ENCODE peak calls at places on chromosomes 11 and 22, in ten cellular contexts. X is endothelial cell, J is cardiac fibroblast, D is breast epithelium, E is choroid plexus epithelial cell, O is adrenal gland, B is GM06990, I is AG10803, Y is Peyer's patch, P is heart left ventricle. L is an unnamed sample.

GRCh38 chr11:17603056-17603825 is 56.2 kb downstream of the OTOG start:
- DNase-seq in X (no peak), J (no peak), D (no peak), E (no peak), O (no peak), B (no peak), I (no peak), Y (no peak), P (no peak), L (peak)

GRCh38 chr22:48980918-48981317 is 846.8 kb downstream of the BRD1 start:
- DNase-seq in X (no peak), J (no peak), D (no peak), E (no peak), O (no peak), B (no peak), I (no peak), Y (no peak), P (no peak), L (no peak)

GRCh38 chr11:120306519-120307242 is 18.4 kb upstream of the TLCD5 start:
- DNase-seq in X (no peak), J (peak), D (no peak), E (peak), O (peak), B (no peak), I (peak), Y (peak), P (no peak), L (no peak)

GRCh38 chr11:87315229-87315628 is 277.5 kb downstream of the TMEM135 start:
- DNase-seq in X (no peak), J (no peak), D (no peak), E (no peak), O (no peak), B (no peak), I (no peak), Y (no peak), P (no peak), L (no peak)

GRCh38 chr11:47887910-47888569 is 39.9 kb upstream of the NUP160 start:
- DNase-seq in X (no peak), J (no peak), D (no peak), E (no peak), O (no peak), B (no peak), I (no peak), Y (no peak), P (no peak), L (no peak)

GRCh38 chr11:88231894-88232482 is 56.7 kb upstream of the RAB38 start:
- DNase-seq in X (peak), J (peak), D (no peak), E (peak), O (peak), B (no peak), I (peak), Y (no peak), P (no peak), L (no peak)

GRCh38 chr11:9462806-9463537 is 2.2 kb downstream of the ZNF143 start:
- DNase-seq in X (no peak), J (no peak), D (no peak), E (peak), O (no peak), B (peak), I (no peak), Y (no peak), P (no peak), L (no peak)

GRCh38 chr11:121479355-121479754 is 26.6 kb upstream of the SORL1-AS1 start:
- DNase-seq in X (peak), J (no peak), D (no peak), E (peak), O (no peak), B (no peak), I (no peak), Y (no peak), P (no peak), L (no peak)

GRCh38 chr11:11895672-11896071 is 53.9 kb downstream of the USP47 start:
- DNase-seq in X (no peak), J (peak), D (no peak), E (peak), O (no peak), B (no peak), I (peak), Y (no peak), P (no peak), L (no peak)

GRCh38 chr11:121603316-121603715 is 150.5 kb upstream of the SORL1-AS1 start:
- DNase-seq in X (no peak), J (no peak), D (no peak), E (no peak), O (no peak), B (no peak), I (no peak), Y (no peak), P (no peak), L (no peak)

GRCh38 chr11:128283445-128283844 is 303.9 kb downstream of the ETS1 start:
- DNase-seq in X (no peak), J (peak), D (no peak), E (no peak), O (no peak), B (no peak), I (peak), Y (no peak), P (no peak), L (no peak)

GRCh38 chr11:20131744-20132666 is 28.3 kb downstream of the DBX1 start:
- DNase-seq in X (peak), J (peak), D (peak), E (peak), O (peak), B (no peak), I (peak), Y (peak), P (peak), L (no peak)

GRCh38 chr11:44525473-44526252 is 39.8 kb upstream of the CD82 start:
- DNase-seq in X (no peak), J (no peak), D (no peak), E (peak), O (no peak), B (no peak), I (no peak), Y (no peak), P (peak), L (no peak)

GRCh38 chr11:102157219-102157618 is 47.0 kb downstream of the YAP1 start:
- DNase-seq in X (no peak), J (peak), D (no peak), E (peak), O (peak), B (no peak), I (peak), Y (peak), P (peak), L (no peak)

GRCh38 chr11:119726150-119726553 is 2.8 kb downstream of the NECTIN1 start:
- DNase-seq in X (no peak), J (no peak), D (no peak), E (no peak), O (no peak), B (no peak), I (no peak), Y (no peak), P (no peak), L (no peak)

GRCh38 chr11:128294685-128295079 is 292.7 kb downstream of the ETS1 start:
- DNase-seq in X (no peak), J (no peak), D (no peak), E (peak), O (no peak), B (no peak), I (peak), Y (no peak), P (no peak), L (no peak)

GRCh38 chr11:74522776-74523175 is 29.3 kb upstream of the LIPT2 start:
- DNase-seq in X (no peak), J (no peak), D (no peak), E (no peak), O (no peak), B (no peak), I (no peak), Y (no peak), P (no peak), L (no peak)

DNA sequence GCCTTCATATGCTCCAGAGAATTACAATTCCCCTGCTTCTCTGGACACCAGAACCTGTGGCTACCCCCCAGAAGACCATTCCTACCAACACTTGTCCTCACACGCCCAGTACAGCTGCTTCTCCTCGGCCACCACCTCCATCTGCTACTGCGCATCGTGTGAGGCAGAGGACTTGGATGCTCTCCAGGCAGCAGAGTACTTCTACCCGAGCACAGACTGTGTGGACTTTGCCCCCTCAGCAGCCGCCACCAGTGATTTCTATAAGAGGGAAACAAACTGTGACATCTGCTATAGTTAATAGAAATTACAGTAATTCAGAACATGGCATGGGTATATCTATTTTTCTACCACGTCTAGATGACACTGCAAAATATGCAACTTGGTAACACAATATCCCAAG is 9.8 kb downstream of the POU2AF3 start:
- DNase-seq in X (no peak), J (peak), D (no peak), E (no peak), O (no peak), B (no peak), I (no peak), Y (peak), P (no peak), L (no peak)
- TF ChIP-seq CTCF in X (no peak), J (no peak), D (no peak), E (no peak), O (no peak), B (no peak), I (no peak), Y (no peak), P (no peak), L (no peak)

DNA sequence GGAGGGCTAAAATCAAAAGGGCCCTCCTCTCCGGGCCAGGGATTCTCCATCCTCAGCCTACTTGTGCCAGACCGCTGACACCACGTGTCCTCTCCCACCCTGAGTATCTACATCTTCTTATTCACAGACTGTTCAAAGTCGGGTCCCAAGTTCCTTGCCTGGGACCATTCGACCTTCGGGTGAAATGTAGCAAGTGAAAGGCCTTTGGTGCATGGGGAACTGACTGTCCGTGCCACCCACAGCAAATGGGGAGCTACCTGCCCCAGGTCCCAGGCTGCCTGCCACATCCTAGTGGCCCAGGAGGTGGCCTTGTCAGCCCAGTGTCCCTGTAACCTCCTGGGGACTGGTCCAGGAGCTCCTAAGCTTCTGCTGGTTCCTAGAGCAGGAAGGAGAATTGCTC is 67.3 kb downstream of the RTL6 start:
- DNase-seq in X (no peak), J (no peak), D (no peak), E (no peak), O (no peak), B (no peak), I (no peak), Y (no peak), P (no peak), L (no peak)
- TF ChIP-seq CTCF in X (no peak), J (no peak), D (no peak), E (no peak), O (no peak), B (no peak), I (no peak), Y (no peak), P (no peak), L (no peak)

DNA sequence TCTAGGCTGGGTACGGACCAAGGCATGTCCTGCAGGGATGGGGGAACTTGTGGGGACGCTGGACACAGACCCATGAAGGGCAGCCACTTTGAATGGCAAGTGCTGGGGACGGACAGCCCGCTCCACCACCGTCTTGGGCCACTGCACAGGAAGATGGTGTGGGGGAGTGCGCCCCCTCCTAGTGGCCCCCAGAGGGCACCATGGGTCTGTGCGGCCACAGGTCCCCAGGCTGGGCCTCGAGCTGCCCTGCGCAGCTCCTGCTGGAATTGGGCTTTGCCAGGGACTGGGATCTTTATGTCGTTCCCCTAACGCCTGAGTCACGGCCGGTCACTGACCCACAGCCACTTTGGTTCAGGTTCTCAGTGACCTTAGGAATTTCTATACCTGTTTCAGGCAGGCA is 44.4 kb downstream of the NAT10 start:
- DNase-seq in X (peak), J (peak), D (no peak), E (peak), O (no peak), B (no peak), I (peak), Y (no peak), P (no peak), L (no peak)
- TF ChIP-seq CTCF in X (no peak), J (peak), D (peak), E (peak), O (peak), B (peak), I (peak), Y (peak), P (peak), L (no peak)

GRCh38 chr11:35009941-35010337 is 93.5 kb downstream of the PDHX start:
- DNase-seq in X (no peak), J (no peak), D (no peak), E (no peak), O (no peak), B (no peak), I (no peak), Y (no peak), P (no peak), L (no peak)

GRCh38 chr11:35010656-35011055 is 94.2 kb downstream of the PDHX start:
- DNase-seq in X (no peak), J (no peak), D (no peak), E (no peak), O (no peak), B (no peak), I (no peak), Y (no peak), P (no peak), L (no peak)

GRCh38 chr11:35007277-35007676 is 90.9 kb downstream of the PDHX start:
- DNase-seq in X (no peak), J (no peak), D (no peak), E (no peak), O (no peak), B (peak), I (no peak), Y (no peak), P (no peak), L (no peak)

GRCh38 chr11:35011389-35011788 is 95.0 kb downstream of the PDHX start:
- DNase-seq in X (no peak), J (peak), D (no peak), E (no peak), O (no peak), B (no peak), I (peak), Y (no peak), P (no peak), L (no peak)

GRCh38 chr11:35009191-35009940 is 92.9 kb downstream of the PDHX start:
- DNase-seq in X (no peak), J (peak), D (no peak), E (peak), O (no peak), B (no peak), I (peak), Y (no peak), P (no peak), L (no peak)
- TF ChIP-seq CTCF in X (no peak), J (no peak), D (no peak), E (peak), O (no peak), B (no peak), I (no peak), Y (no peak), P (no peak), L (no peak)

DNA sequence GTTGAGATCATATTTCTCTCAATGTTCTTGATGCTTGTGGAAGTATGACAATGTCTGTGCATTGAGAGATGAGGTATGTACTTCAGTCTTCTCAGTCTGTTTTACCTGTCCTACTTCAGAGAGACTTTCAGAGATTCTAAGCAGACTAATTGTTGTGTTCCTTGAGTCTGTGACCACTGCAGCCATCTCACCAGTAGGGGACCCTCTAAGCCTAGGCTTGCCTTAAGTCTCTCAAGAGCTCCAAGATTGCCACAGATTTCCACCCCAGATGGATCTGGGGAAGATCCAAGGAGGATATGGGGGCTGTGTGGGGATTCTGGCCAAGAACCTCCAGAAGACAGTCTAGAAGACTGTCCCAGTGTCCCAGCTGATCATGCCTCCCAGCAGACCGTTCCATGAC is 179.9 kb upstream of the PLET1 start:
- DNase-seq in X (peak), J (no peak), D (no peak), E (peak), O (no peak), B (no peak), I (peak), Y (no peak), P (no peak), L (no peak)
- TF ChIP-seq CTCF in X (no peak), J (peak), D (no peak), E (peak), O (no peak), B (peak), I (peak), Y (no peak), P (no peak), L (no peak)

DNA sequence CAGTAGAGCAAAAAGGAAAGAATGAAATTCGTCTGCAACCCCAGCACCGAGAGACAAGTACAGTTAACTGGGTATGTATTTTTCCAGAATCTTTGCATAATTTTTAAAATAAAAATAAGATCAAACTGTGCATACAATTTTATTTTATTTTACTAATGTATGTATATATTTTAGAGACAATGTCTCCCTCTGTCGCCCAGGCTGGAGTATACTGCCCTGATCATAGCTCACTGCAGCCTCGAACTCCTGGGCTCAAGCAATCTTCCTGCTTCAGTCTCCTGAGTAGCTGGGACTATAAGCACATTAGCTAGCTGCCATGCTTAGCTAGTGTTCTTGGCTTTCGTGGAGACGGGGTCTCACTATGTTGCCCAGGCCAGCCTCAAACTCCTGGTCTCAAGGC is 18.8 kb upstream of the DRD2 start:
- DNase-seq in X (no peak), J (no peak), D (no peak), E (peak), O (no peak), B (no peak), I (no peak), Y (no peak), P (no peak), L (no peak)
- TF ChIP-seq CTCF in X (no peak), J (peak), D (no peak), E (peak), O (no peak), B (no peak), I (no peak), Y (no peak), P (no peak), L (no peak)

L was measured in activated B cell treated with CpG ODN at 0.5 μM for 24 hours.